ENCODE peak calls at places on chromosomes 11 and 22, in nine cellular contexts. Z is erythroblast; H is activated CD4-positive, alpha-beta T cell treated with anti-CD3 and anti-CD28 coated beads, Interleukin-2, amount 10 ng/mL, durations not matched to agents 7 days and 5 days; S is T-helper 2 cell; Q is astrocyte of the spinal cord; I is neural progenitor cell; C is NCI-H82; V is HEK293T; Y is stimulated activated CD4-positive, alpha-beta T cell treated with anti-CD3 and anti-CD28 coated beads, Interleukin-1b, Interleukin-23, amount 100 ng/mL, for 1 hour. U is an unnamed sample.

GRCh38 chr11:30342736-30343166 is 19.8 kb downstream of the ARL14EP start:
- DNase-seq in Z (no peak), H (no peak), S (no peak), Q (no peak), I (no peak), C (no peak), V (no peak), Y (no peak), U (no peak)

GRCh38 chr11:1573077-1573846 is 1.2 kb upstream of the DUSP8 start:
- DNase-seq in Z (peak; percentile 26), H (no peak), S (peak; percentile 19), Q (no peak), I (no peak), C (no peak), V (no peak), Y (no peak), U (no peak)

GRCh38 chr22:32378703-32379272 is 21.1 kb downstream of the RFPL3 start:
- DNase-seq in Z (peak; percentile 49), H (peak; percentile 11), S (peak; percentile 16), Q (peak; percentile 11), I (peak; percentile 85), C (peak; percentile 73), V (peak; percentile 78), Y (no peak), U (peak; percentile 47)

GRCh38 chr22:21839765-21840140 is 27.7 kb downstream of the MAPK1 start:
- DNase-seq in Z (no peak), H (no peak), S (no peak), Q (no peak), I (no peak), C (no peak), V (no peak), Y (no peak), U (no peak)

GRCh38 chr22:45218974-45219373 is 21.7 kb downstream of the KIAA0930 start:
- DNase-seq in Z (no peak), H (peak; percentile 20), S (peak; percentile 82), Q (no peak), I (no peak), C (peak; percentile 48), V (no peak), Y (no peak), U (peak; percentile 62)

GRCh38 chr22:50526849-50527801 is 1.7 kb upstream of the SCO2 start:
- DNase-seq in Z (peak; percentile 59), H (peak; percentile 54), S (peak; percentile 72), Q (no peak), I (peak; percentile 24), C (peak; percentile 60), V (no peak), Y (no peak), U (peak; percentile 59)

GRCh38 chr11:3169235-3169951 is 4.3 kb upstream of the OSBPL5 start:
- DNase-seq in Z (peak; percentile 76), H (no peak), S (no peak), Q (peak; percentile 82), I (peak; percentile 52), C (peak; percentile 7), V (no peak), Y (no peak), U (peak; percentile 81)

GRCh38 chr11:86621854-86622253 is 50.6 kb downstream of the ME3 start:
- DNase-seq in Z (no peak), H (no peak), S (no peak), Q (no peak), I (no peak), C (no peak), V (no peak), Y (no peak), U (no peak)

GRCh38 chr22:44076825-44077224 is 52.7 kb downstream of the PARVB start:
- DNase-seq in Z (no peak), H (no peak), S (no peak), Q (no peak), I (no peak), C (no peak), V (no peak), Y (no peak), U (no peak)

GRCh38 chr11:85680897-85681296 is 5.1 kb downstream of the CCDC89 start:
- DNase-seq in Z (peak; percentile 23), H (no peak), S (peak; percentile 19), Q (no peak), I (no peak), C (peak; percentile 75), V (no peak), Y (no peak), U (no peak)

GRCh38 chr11:126284829-126285228 is 1.9 kb downstream of the TIRAP start:
- DNase-seq in Z (peak; percentile 80), H (peak; percentile 61), S (peak; percentile 86), Q (peak; percentile 94), I (no peak), C (peak; percentile 8), V (no peak), Y (peak; percentile 53), U (peak; percentile 98)

GRCh38 chr11:45025716-45026492 is 75.2 kb upstream of the TP53I11 start:
- DNase-seq in Z (no peak), H (peak; percentile 16), S (peak; percentile 3), Q (no peak), I (no peak), C (peak; percentile 37), V (no peak), Y (no peak), U (peak; percentile 23)

GRCh38 chr22:19962909-19963806 is 21.5 kb upstream of the TXNRD2 start:
- DNase-seq in Z (peak; percentile 20), H (no peak), S (no peak), Q (no peak), I (no peak), C (no peak), V (no peak), Y (no peak), U (peak; percentile 81)

GRCh38 chr11:10379871-10380568 is 75.0 kb upstream of the AMPD3 start:
- DNase-seq in Z (no peak), H (no peak), S (no peak), Q (no peak), I (no peak), C (no peak), V (no peak), Y (no peak), U (no peak)

GRCh38 chr11:46381046-46381835 is at the start of gene MDK:
- DNase-seq in Z (peak; percentile 46), H (no peak), S (no peak), Q (no peak), I (peak; percentile 91), C (peak; percentile 57), V (peak; percentile 64), Y (no peak), U (no peak)

GRCh38 chr11:128424867-128425285 is 162.5 kb downstream of the ETS1 start:
- DNase-seq in Z (no peak), H (no peak), S (no peak), Q (peak; percentile 41), I (no peak), C (no peak), V (no peak), Y (no peak), U (peak; percentile 93)

GRCh38 chr11:20839231-20839630 is 169.8 kb downstream of the NELL1 start:
- DNase-seq in Z (no peak), H (no peak), S (no peak), Q (no peak), I (no peak), C (no peak), V (no peak), Y (no peak), U (no peak)

GRCh38 chr11:92308366-92308765 is 83.7 kb downstream of the FAT3 start:
- DNase-seq in Z (no peak), H (no peak), S (no peak), Q (no peak), I (no peak), C (no peak), V (no peak), Y (no peak), U (no peak)

GRCh38 chr11:15613799-15614198 is 499.1 kb downstream of the INSC start:
- DNase-seq in Z (no peak), H (no peak), S (no peak), Q (no peak), I (no peak), C (no peak), V (no peak), Y (no peak), U (peak; percentile 50)

GRCh38 chr22:28172948-28173360 is 253.9 kb upstream of the PITPNB start:
- DNase-seq in Z (no peak), H (no peak), S (no peak), Q (no peak), I (no peak), C (no peak), V (no peak), Y (no peak), U (no peak)

GRCh38 chr11:84780689-84781293 is 846.4 kb downstream of the DLG2 start:
- DNase-seq in Z (no peak), H (no peak), S (no peak), Q (peak; percentile 47), I (peak; percentile 34), C (peak; percentile 49), V (peak; percentile 6), Y (no peak), U (peak; percentile 18)

GRCh38 chr11:91421586-91421985 is 803.0 kb upstream of the FAT3 start:
- DNase-seq in Z (no peak), H (no peak), S (no peak), Q (no peak), I (no peak), C (peak; percentile 71), V (no peak), Y (no peak), U (no peak)

GRCh38 chr22:46162285-46162684 is 12.0 kb downstream of the PPARA start:
- DNase-seq in Z (no peak), H (no peak), S (no peak), Q (no peak), I (no peak), C (no peak), V (no peak), Y (no peak), U (no peak)

GRCh38 chr11:128926437-128927107 is 16.1 kb downstream of the TP53AIP1 start:
- DNase-seq in Z (no peak), H (no peak), S (no peak), Q (no peak), I (no peak), C (no peak), V (no peak), Y (no peak), U (no peak)

GRCh38 chr11:71245601-71246391 is 6.6 kb downstream of the SHANK2 start:
- DNase-seq in Z (no peak), H (no peak), S (no peak), Q (no peak), I (no peak), C (no peak), V (no peak), Y (no peak), U (no peak)

GRCh38 chr22:24106385-24107381 is 74.6 kb upstream of the SUSD2 start:
- DNase-seq in Z (peak; percentile 18), H (peak; percentile 17), S (peak; percentile 74), Q (no peak), I (peak; percentile 20), C (peak; percentile 21), V (no peak), Y (no peak), U (peak; percentile 19)

GRCh38 chr22:48871176-48871840 is 956.4 kb downstream of the BRD1 start:
- DNase-seq in Z (no peak), H (no peak), S (no peak), Q (no peak), I (no peak), C (no peak), V (no peak), Y (no peak), U (no peak)

GRCh38 chr11:62791501-62792192 is at the start of gene TMEM223:
- DNase-seq in Z (peak; percentile 91), H (peak; percentile 92), S (peak; percentile 92), Q (peak; percentile 82), I (peak; percentile 90), C (peak; percentile 84), V (peak; percentile 84), Y (peak; percentile 68), U (peak; percentile 87)

GRCh38 chr22:38697055-38697980 is 3.4 kb downstream of the JOSD1 start:
- DNase-seq in Z (peak; percentile 87), H (no peak), S (peak; percentile 13), Q (peak; percentile 59), I (peak; percentile 9), C (no peak), V (no peak), Y (no peak), U (peak; percentile 53)

GRCh38 chr11:86954288-86955110 is 696 bp downstream of the FZD4 start:
- DNase-seq in Z (peak; percentile 57), H (no peak), S (peak; percentile 12), Q (no peak), I (peak; percentile 68), C (peak; percentile 31), V (no peak), Y (no peak), U (peak; percentile 18)

GRCh38 chr11:67504950-67505561 is at the start of gene PITPNM1:
- DNase-seq in Z (peak; percentile 50), H (peak; percentile 74), S (peak; percentile 79), Q (peak; percentile 46), I (peak; percentile 86), C (peak; percentile 68), V (peak; percentile 57), Y (peak; percentile 34), U (peak; percentile 68)

U was measured in mesenchymal stem cell.